ENCODE peak calls at places on chromosome 15, in nine cellular contexts. I is esophagus muscularis mucosa, F is adrenal gland, B is A673, G is AG04450, U is neural progenitor cell, R is breast epithelium, N is SK-N-SH, Z is Caco-2. T is an unnamed sample.

GRCh38 chr15:33846151-33846550 is 122.1 kb upstream of the CHRM5 start:
- DNase-seq in B (no peak), G (no peak), N (no peak), I (no peak), F (no peak), Z (peak), U (no peak), R (no peak), T (no peak)

GRCh38 chr15:31552482-31553099 is 226.0 kb downstream of the KLF13 start:
- DNase-seq in Z (no peak), F (no peak), I (peak), B (no peak), N (no peak), R (no peak), U (no peak), G (no peak), T (no peak)

GRCh38 chr15:34952481-34952880 is 17.1 kb downstream of the AQR start:
- DNase-seq in U (no peak), I (no peak), R (no peak), B (no peak), Z (no peak), G (no peak), N (no peak), F (no peak), T (no peak)

GRCh38 chr15:96043586-96044171 is 286.8 kb upstream of the NR2F2 start:
- DNase-seq in B (no peak), R (no peak), I (peak), U (peak), G (no peak), Z (no peak), F (no peak), N (no peak), T (no peak)

GRCh38 chr15:92091155-92091734 is 237.7 kb downstream of the SLCO3A1 start:
- DNase-seq in F (peak), U (peak), R (peak), G (no peak), B (peak), I (no peak), N (peak), Z (peak), T (no peak)

GRCh38 chr15:59885832-59886231 is 118.3 kb upstream of the FOXB1 start:
- DNase-seq in I (no peak), U (no peak), Z (no peak), F (no peak), G (no peak), R (no peak), B (peak), N (peak), T (no peak)

GRCh38 chr15:23472678-23473077 is 25.6 kb upstream of the GOLGA6L2 start:
- DNase-seq in N (no peak), F (no peak), Z (no peak), R (no peak), I (no peak), U (no peak), G (no peak), B (no peak), T (no peak)

GRCh38 chr15:96728591-96728990 is 398.1 kb downstream of the NR2F2 start:
- DNase-seq in Z (no peak), F (no peak), N (no peak), R (no peak), I (no peak), B (no peak), U (peak), G (no peak), T (no peak)

GRCh38 chr15:31396881-31397560 is 70.4 kb downstream of the KLF13 start:
- DNase-seq in B (peak), Z (peak), I (peak), U (peak), N (peak), F (peak), G (no peak), R (peak), T (peak)

GRCh38 chr15:88476635-88477038 is 9.1 kb downstream of the MRPS11 start:
- DNase-seq in B (peak), Z (no peak), R (no peak), I (no peak), F (peak), G (peak), N (peak), U (peak), T (no peak)
- TF ChIP-seq CTCF in B (peak), Z (peak), R (no peak), I (peak), F (peak), G (peak), N (peak), U (peak), T (peak)

GRCh38 chr15:38130739-38131498 is 121.7 kb upstream of the SPRED1 start:
- DNase-seq in Z (no peak), B (peak), F (peak), U (peak), N (peak), I (peak), G (peak), R (peak), T (peak)
- H3K4me3 ChIP-seq in Z (no peak), B (peak), F (no peak), U (no peak), N (no peak), I (peak), G (peak), R (no peak), T (no peak)

GRCh38 chr15:63466378-63467192 is 37.8 kb upstream of the USP3 start:
- DNase-seq in Z (peak), G (peak), N (peak), B (peak), U (peak), F (peak), R (no peak), I (no peak), T (no peak)
- TF ChIP-seq CTCF in Z (peak), G (peak), N (peak), B (peak), U (peak), F (peak), R (peak), I (peak), T (peak)

GRCh38 chr15:65996901-65997300 is 127.6 kb downstream of the RAB11A start:
- DNase-seq in I (no peak), B (no peak), F (no peak), G (no peak), Z (no peak), U (no peak), N (no peak), R (no peak), T (no peak)
- H3K4me3 ChIP-seq in I (no peak), B (no peak), F (no peak), G (no peak), Z (no peak), U (no peak), N (no peak), R (no peak), T (no peak)

DNA sequence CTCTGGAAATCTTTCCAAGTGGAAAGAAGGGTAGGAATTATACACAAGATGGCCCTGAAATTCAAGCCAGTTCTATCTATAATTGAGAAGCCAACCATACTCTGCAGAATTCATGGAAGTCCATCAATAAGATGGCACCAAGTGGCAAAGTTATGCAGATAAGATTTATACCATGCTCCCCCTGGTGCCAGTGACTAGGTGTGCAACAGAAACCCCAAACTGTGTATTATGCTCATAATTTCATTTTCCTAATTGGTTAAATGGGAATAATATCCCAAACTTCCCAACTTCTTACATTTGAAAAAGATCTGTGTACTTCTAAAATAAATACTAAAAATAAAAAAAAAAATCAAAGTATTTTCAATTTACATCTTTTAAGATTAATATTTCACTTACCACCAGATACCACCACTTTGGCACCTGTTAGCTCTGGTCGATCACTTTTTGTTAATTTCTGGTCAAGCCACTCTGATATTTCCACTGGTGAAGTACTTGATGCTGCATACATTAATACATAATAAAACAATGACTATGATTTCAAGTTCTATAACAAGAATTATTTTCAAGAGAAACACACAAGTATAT is 25.9 kb downstream of the ETFA start:
- DNase-seq in Z (no peak), I (no peak), G (no peak), N (peak), F (no peak), B (peak), U (no peak), R (no peak), T (no peak)
- TF ChIP-seq CTCF in Z (peak), I (peak), G (peak), N (peak), F (peak), B (peak), U (peak), R (no peak), T (peak)

DNA sequence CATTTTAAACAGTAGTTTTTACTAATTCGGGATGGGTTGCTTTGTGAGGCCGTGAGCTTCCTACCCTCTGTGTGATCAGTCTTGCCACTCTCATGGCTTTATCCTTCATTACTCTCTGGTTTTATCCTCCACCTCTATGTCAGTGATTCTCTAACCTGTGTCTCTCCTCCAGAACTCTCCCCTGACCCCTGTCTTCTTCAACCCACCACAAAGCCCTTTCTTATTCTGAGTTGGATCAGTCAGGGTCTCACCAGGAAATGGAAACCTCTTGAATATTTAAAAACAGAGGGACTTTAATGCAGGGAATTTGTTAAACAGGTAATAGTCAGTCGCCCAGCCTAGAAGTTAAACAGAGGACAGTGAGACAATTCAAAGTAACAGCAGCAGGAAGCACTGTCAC is 64.2 kb upstream of the ADPGK start:
- DNase-seq in N (no peak), B (no peak), R (no peak), G (no peak), F (no peak), Z (no peak), U (no peak), I (no peak), T (no peak)
- H3K4me3 ChIP-seq in N (no peak), B (no peak), R (no peak), G (no peak), F (no peak), Z (no peak), U (no peak), I (no peak), T (no peak)